ENCODE peak calls at places on chromosome 14, in seven cellular contexts. W is H9, A is mesendoderm, B is IMR-90, K is mesenchymal stem cell, D is trophoblast cell, M is H1. L is an unnamed sample.

GRCh38 chr14:19874842-19875241 is at the start of gene OR4K2:
- DNase-seq in W (no peak), A (no peak), B (no peak), K (no peak), D (no peak), M (no peak), L (no peak)

GRCh38 chr14:88233915-88234314 is 89.2 kb downstream of the KCNK10 start:
- DNase-seq in W (peak), A (peak), B (no peak), K (no peak), D (peak), M (no peak), L (no peak)

GRCh38 chr14:55609681-55610080 is 29.7 kb downstream of the KTN1 start:
- DNase-seq in W (no peak), A (peak), B (peak), K (peak), D (peak), M (no peak), L (peak)

GRCh38 chr14:106790189-106791036 is 1264.0 kb downstream of the TMEM121 start:
- DNase-seq in W (no peak), A (peak), B (no peak), K (no peak), D (peak), M (peak), L (no peak)

GRCh38 chr14:102486513-102487203 is 22.9 kb downstream of the ANKRD9 start:
- DNase-seq in W (no peak), A (no peak), B (no peak), K (no peak), D (peak), M (no peak), L (no peak)

GRCh38 chr14:96049932-96050331 is 10.8 kb downstream of the C14orf132 start:
- DNase-seq in W (no peak), A (no peak), B (no peak), K (no peak), D (no peak), M (no peak), L (no peak)

GRCh38 chr14:21768116-21768874 is 94.7 kb upstream of the OR4E1 start:
- DNase-seq in W (peak), A (peak), B (peak), K (peak), D (peak), M (no peak), L (peak)

GRCh38 chr14:94702629-94703028 is 67.3 kb downstream of the GSC start:
- DNase-seq in W (no peak), A (peak), B (no peak), K (no peak), D (peak), M (no peak), L (no peak)

GRCh38 chr14:96064866-96065265 is 25.7 kb downstream of the C14orf132 start:
- DNase-seq in W (no peak), A (no peak), B (no peak), K (no peak), D (no peak), M (no peak), L (no peak)

GRCh38 chr14:70726651-70727375 is 82.5 kb downstream of the MAP3K9 start:
- DNase-seq in W (no peak), A (no peak), B (no peak), K (no peak), D (no peak), M (no peak), L (no peak)

GRCh38 chr14:53953002-53953827 is 3.4 kb downstream of the BMP4 start:
- DNase-seq in W (peak), A (peak), B (peak), K (peak), D (peak), M (peak), L (no peak)

GRCh38 chr14:30874120-30874998 is at the start of gene COCH:
- DNase-seq in W (peak), A (peak), B (no peak), K (no peak), D (peak), M (peak), L (peak)

GRCh38 chr14:102210421-102211042 is 70.8 kb downstream of the WDR20 start:
- DNase-seq in W (no peak), A (no peak), B (no peak), K (no peak), D (no peak), M (no peak), L (no peak)

GRCh38 chr14:24918822-24919221 is 131.1 kb downstream of the STXBP6 start:
- DNase-seq in W (no peak), A (no peak), B (no peak), K (no peak), D (no peak), M (no peak), L (no peak)

GRCh38 chr14:55749201-55749812 is 169.3 kb downstream of the KTN1 start:
- DNase-seq in W (no peak), A (peak), B (peak), K (peak), D (peak), M (no peak), L (no peak)

GRCh38 chr14:101446387-101446969 is 114.8 kb upstream of the DIO3 start:
- DNase-seq in W (no peak), A (no peak), B (no peak), K (no peak), D (no peak), M (no peak), L (no peak)

DNA sequence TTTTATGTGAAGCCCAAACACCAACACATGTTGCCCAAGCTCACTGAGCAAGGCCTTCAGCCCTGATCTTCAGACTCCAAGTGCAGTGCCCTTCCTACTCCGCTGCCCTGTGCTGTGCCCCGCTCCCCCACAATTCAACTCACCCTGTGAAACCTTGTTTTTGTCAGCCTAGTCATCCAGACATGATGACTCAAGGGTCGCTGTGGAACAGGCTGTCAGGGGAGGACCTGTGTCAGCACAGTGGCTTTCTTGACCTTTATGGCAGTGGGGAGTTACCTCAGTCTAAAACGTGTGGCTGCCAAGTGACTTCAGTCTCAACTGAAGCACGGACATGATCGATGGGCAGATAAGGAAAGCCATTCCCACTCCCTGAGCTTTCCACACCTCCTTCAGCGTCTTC is 16.4 kb upstream of the FLVCR2 start:
- DNase-seq in W (no peak), A (no peak), B (no peak), K (peak), D (no peak), M (no peak), L (no peak)
- H2BK120ac ChIP-seq in W (no peak), A (no peak), B (no peak), K (no peak), D (no peak), M (no peak), L (no peak)

GRCh38 chr14:75252254-75252837 is 26.3 kb upstream of the FOS start:
- DNase-seq in W (no peak), A (no peak), B (no peak), K (no peak), D (peak), M (no peak), L (no peak)
- H2BK5ac ChIP-seq in W (no peak), A (no peak), B (no peak), K (no peak), D (no peak), M (peak), L (no peak)

GRCh38 chr14:104387385-104388010 is 192.1 kb upstream of the C14orf180 start:
- DNase-seq in W (peak), A (no peak), B (no peak), K (no peak), D (no peak), M (no peak), L (no peak)
- H3K18ac ChIP-seq in W (no peak), A (no peak), B (no peak), K (no peak), D (no peak), M (no peak), L (peak)

GRCh38 chr14:50647282-50647681 is 20.8 kb downstream of the SAV1 start:
- DNase-seq in W (no peak), A (no peak), B (no peak), K (no peak), D (no peak), M (no peak), L (no peak)

GRCh38 chr14:50647753-50648152 is 20.4 kb downstream of the SAV1 start:
- DNase-seq in W (no peak), A (no peak), B (peak), K (peak), D (no peak), M (no peak), L (no peak)

GRCh38 chr14:50649691-50650090 is 18.4 kb downstream of the SAV1 start:
- DNase-seq in W (no peak), A (no peak), B (no peak), K (no peak), D (no peak), M (no peak), L (no peak)
- H2BK120ac ChIP-seq in W (no peak), A (no peak), B (peak), K (no peak), D (no peak), M (no peak), L (no peak)

GRCh38 chr14:35342160-35343010 is 50.2 kb downstream of the PSMA6 start:
- DNase-seq in W (no peak), A (no peak), B (peak), K (no peak), D (peak), M (no peak), L (no peak)
- H2BK5ac ChIP-seq in W (no peak), A (peak), B (peak), K (no peak), D (peak), M (no peak), L (no peak)

L was measured in neuronal stem cell.